ENCODE peak calls at places on chromosomes 5 and 9, in ten cellular contexts. Y is left ventricle myocardium inferior; H is NCI-H2081; B is dorsolateral prefrontal cortex; L is amniotic epithelial cell; W is T-helper 9 cell; E is T47D; I is left lobe of liver; S is left lung; K is stimulated activated CD4-positive, alpha-beta T cell treated with anti-CD3 and anti-CD28 coated beads, Interleukin-4, amount 100 ng/mL, for 48 hours. V is an unnamed sample.

GRCh38 chr9:127035948-127036347 is 86.5 kb downstream of the ANGPTL2 start:
- DNase-seq in Y (peak), H (no peak), B (no peak), L (no peak), W (no peak), E (no peak), I (no peak), S (no peak), K (no peak), V (peak)

GRCh38 chr9:38316166-38316765 is 76.2 kb upstream of the ALDH1B1 start:
- DNase-seq in Y (no peak), H (no peak), B (no peak), L (no peak), W (no peak), E (no peak), I (no peak), S (no peak), K (no peak), V (peak)

GRCh38 chr9:124495105-124496074 is 11.8 kb downstream of the NR5A1 start:
- DNase-seq in Y (no peak), H (no peak), B (no peak), L (no peak), W (no peak), E (no peak), I (no peak), S (peak), K (no peak), V (no peak)

GRCh38 chr9:112838342-112838741 is 52.3 kb downstream of the SLC46A2 start:
- DNase-seq in Y (no peak), H (no peak), B (no peak), L (no peak), W (no peak), E (no peak), I (no peak), S (no peak), K (no peak), V (no peak)

GRCh38 chr5:73437126-73438047 is 11.2 kb downstream of the FOXD1 start:
- DNase-seq in Y (no peak), H (no peak), B (no peak), L (peak), W (no peak), E (peak), I (no peak), S (no peak), K (no peak), V (no peak)

GRCh38 chr9:15509931-15510788 is 610 bp downstream of the PSIP1 start:
- DNase-seq in Y (peak), H (peak), B (no peak), L (peak), W (peak), E (peak), I (no peak), S (peak), K (peak), V (peak)

GRCh38 chr9:113317777-113318176 is 14.6 kb upstream of the RNF183 start:
- DNase-seq in Y (no peak), H (no peak), B (no peak), L (peak), W (no peak), E (no peak), I (no peak), S (no peak), K (no peak), V (no peak)

GRCh38 chr5:172104021-172104420 is 84.0 kb downstream of the STK10 start:
- DNase-seq in Y (peak), H (no peak), B (no peak), L (no peak), W (no peak), E (no peak), I (peak), S (no peak), K (no peak), V (no peak)

GRCh38 chr5:173919443-173919842 is 31.3 kb downstream of the CPEB4 start:
- DNase-seq in Y (no peak), H (no peak), B (no peak), L (no peak), W (no peak), E (no peak), I (no peak), S (no peak), K (no peak), V (no peak)

GRCh38 chr9:89969156-89969566 is 364.3 kb downstream of the GADD45G start:
- DNase-seq in Y (no peak), H (peak), B (no peak), L (no peak), W (no peak), E (no peak), I (no peak), S (no peak), K (no peak), V (no peak)

GRCh38 chr9:76456202-76456926 is 2.6 kb upstream of the GCNT1 start:
- DNase-seq in Y (no peak), H (peak), B (no peak), L (peak), W (peak), E (no peak), I (no peak), S (no peak), K (no peak), V (no peak)

GRCh38 chr5:114237766-114238165 is 124.1 kb upstream of the KCNN2 start:
- DNase-seq in Y (no peak), H (no peak), B (no peak), L (peak), W (no peak), E (peak), I (no peak), S (no peak), K (no peak), V (no peak)

GRCh38 chr9:5438301-5439162 is 807 bp upstream of the PLGRKT start:
- DNase-seq in Y (no peak), H (no peak), B (no peak), L (peak), W (peak), E (no peak), I (no peak), S (peak), K (peak), V (peak)

GRCh38 chr9:136105398-136106135 is 10.5 kb upstream of the NACC2 start:
- DNase-seq in Y (peak), H (no peak), B (no peak), L (no peak), W (no peak), E (no peak), I (no peak), S (no peak), K (no peak), V (no peak)

GRCh38 chr5:54616031-54616430 is 98.5 kb downstream of the SNX18 start:
- DNase-seq in Y (peak), H (no peak), B (no peak), L (peak), W (no peak), E (peak), I (peak), S (no peak), K (no peak), V (no peak)

GRCh38 chr9:137960496-137960895 is 82.9 kb downstream of the CACNA1B start:
- DNase-seq in Y (no peak), H (no peak), B (no peak), L (no peak), W (no peak), E (peak), I (peak), S (no peak), K (no peak), V (no peak)

GRCh38 chr5:55533806-55534435 is 843 bp downstream of the PLPP1 start:
- DNase-seq in Y (no peak), H (peak), B (no peak), L (peak), W (no peak), E (peak), I (no peak), S (no peak), K (no peak), V (peak)

GRCh38 chr5:79811081-79811480 is 121.4 kb downstream of the CMYA5 start:
- DNase-seq in Y (no peak), H (no peak), B (no peak), L (no peak), W (no peak), E (no peak), I (no peak), S (no peak), K (no peak), V (no peak)

GRCh38 chr5:62340392-62340791 is 34.4 kb downstream of the KIF2A start:
- DNase-seq in Y (no peak), H (no peak), B (no peak), L (no peak), W (no peak), E (peak), I (no peak), S (no peak), K (no peak), V (no peak)

GRCh38 chr5:73215891-73216610 is 43.1 kb downstream of the TMEM174 start:
- DNase-seq in Y (peak), H (peak), B (no peak), L (peak), W (peak), E (peak), I (peak), S (peak), K (peak), V (peak)

GRCh38 chr5:53073349-53073748 is 36.2 kb downstream of the MOCS2 start:
- DNase-seq in Y (no peak), H (no peak), B (no peak), L (peak), W (no peak), E (no peak), I (no peak), S (no peak), K (no peak), V (no peak)

GRCh38 chr5:77101298-77101697 is 14.2 kb upstream of the ZBED3 start:
- DNase-seq in Y (no peak), H (no peak), B (no peak), L (peak), W (no peak), E (no peak), I (no peak), S (no peak), K (no peak), V (no peak)

GRCh38 chr5:180170111-180170809 is 38.8 kb downstream of the RASGEF1C start:
- DNase-seq in Y (no peak), H (no peak), B (peak), L (no peak), W (no peak), E (no peak), I (no peak), S (no peak), K (no peak), V (no peak)

GRCh38 chr5:82418608-82418950 is 140.4 kb upstream of the RPS23 start:
- DNase-seq in Y (no peak), H (no peak), B (no peak), L (no peak), W (no peak), E (no peak), I (no peak), S (no peak), K (no peak), V (no peak)

GRCh38 chr9:114006931-114007691 is 71.0 kb downstream of the AMBP start:
- DNase-seq in Y (no peak), H (no peak), B (no peak), L (no peak), W (no peak), E (no peak), I (peak), S (no peak), K (no peak), V (no peak)

V was measured in cerebellum.